ENCODE peak calls at places on chromosomes 12 and 14, in nine cellular contexts. W is fibroblast of lung, E is SK-N-SH, J is hepatocyte, M is astrocyte, B is HepG2, A is MM.1S, I is osteoblast, N is OCI-LY7. F is an unnamed sample.

GRCh38 chr12:89988156-89988555 is 279.5 kb upstream of the ATP2B1 start:
- DNase-seq in W (no peak), E (no peak), J (no peak), M (no peak), B (no peak), A (no peak), I (no peak), N (no peak), F (peak; percentile 36)

GRCh38 chr12:67692135-67692534 is 43.6 kb downstream of the DYRK2 start:
- DNase-seq in W (no peak), E (no peak), J (no peak), M (no peak), B (no peak), A (no peak), I (no peak), N (peak; percentile 30), F (no peak)

GRCh38 chr12:49043241-49043640 is 17.4 kb downstream of the KMT2D start:
- DNase-seq in W (no peak), E (no peak), J (no peak), M (no peak), B (no peak), A (no peak), I (peak; percentile 76), N (no peak), F (no peak)

GRCh38 chr12:11771895-11772502 is 122.5 kb downstream of the ETV6 start:
- DNase-seq in W (peak; percentile 80), E (no peak), J (no peak), M (peak; percentile 76), B (no peak), A (no peak), I (peak; percentile 55), N (no peak), F (no peak)

GRCh38 chr14:44961151-44961729 is 507 bp downstream of the KLHL28 start:
- DNase-seq in W (peak; percentile 70), E (peak; percentile 23), J (peak; percentile 77), M (peak; percentile 57), B (no peak), A (peak; percentile 43), I (peak; percentile 83), N (peak; percentile 63), F (peak; percentile 85)

GRCh38 chr12:123713398-123714301 is 1.5 kb downstream of the ATP6V0A2 start:
- DNase-seq in W (peak; percentile 21), E (peak; percentile 27), J (peak; percentile 46), M (peak; percentile 12), B (peak; percentile 16), A (peak; percentile 38), I (no peak), N (peak; percentile 39), F (peak; percentile 48)

GRCh38 chr14:37257651-37258050 is 59.9 kb downstream of the MIPOL1 start:
- DNase-seq in W (no peak), E (no peak), J (no peak), M (no peak), B (no peak), A (no peak), I (no peak), N (no peak), F (no peak)

GRCh38 chr14:34824256-34824655 is 50.9 kb downstream of the BAZ1A start:
- DNase-seq in W (no peak), E (no peak), J (no peak), M (no peak), B (no peak), A (no peak), I (no peak), N (no peak), F (no peak)

GRCh38 chr12:101051901-101052550 is 158.0 kb downstream of the SLC5A8 start:
- DNase-seq in W (peak; percentile 97), E (peak; percentile 5), J (peak; percentile 93), M (peak; percentile 97), B (peak; percentile 88), A (no peak), I (peak; percentile 89), N (no peak), F (peak; percentile 92)

GRCh38 chr12:48197549-48197966 is 5.5 kb downstream of the OR10AD1 start:
- DNase-seq in W (no peak), E (peak; percentile 41), J (peak; percentile 45), M (no peak), B (no peak), A (peak; percentile 61), I (no peak), N (peak; percentile 43), F (peak; percentile 74)

GRCh38 chr12:89733579-89734201 is 25.1 kb upstream of the ATP2B1 start:
- DNase-seq in W (peak; percentile 96), E (no peak), J (peak; percentile 14), M (peak; percentile 97), B (no peak), A (no peak), I (no peak), N (no peak), F (peak; percentile 89)

GRCh38 chr12:119151445-119151844 is 27.3 kb upstream of the HSPB8 start:
- DNase-seq in W (no peak), E (no peak), J (no peak), M (no peak), B (no peak), A (no peak), I (no peak), N (no peak), F (no peak)

GRCh38 chr14:54572316-54572715 is 5.4 kb downstream of the SAMD4A start:
- DNase-seq in W (no peak), E (peak; percentile 34), J (no peak), M (no peak), B (peak; percentile 41), A (peak; percentile 25), I (no peak), N (peak; percentile 36), F (peak; percentile 38)

GRCh38 chr12:9349888-9350885 is 142.0 kb upstream of the PZP start:
- DNase-seq in W (peak; percentile 32), E (no peak), J (no peak), M (peak; percentile 23), B (peak; percentile 69), A (no peak), I (peak; percentile 81), N (no peak), F (peak; percentile 48)

GRCh38 chr14:104660597-104660996 is 28.8 kb upstream of the INF2 start:
- DNase-seq in W (no peak), E (no peak), J (no peak), M (no peak), B (no peak), A (no peak), I (no peak), N (peak; percentile 87), F (no peak)

GRCh38 chr12:8687846-8688601 is 9.8 kb upstream of the RIMKLB start:
- DNase-seq in W (peak; percentile 97), E (peak; percentile 77), J (peak; percentile 81), M (peak; percentile 97), B (no peak), A (no peak), I (peak; percentile 87), N (peak; percentile 74), F (peak; percentile 81)

GRCh38 chr14:102560436-102561261 is 31.8 kb upstream of the RCOR1 start:
- DNase-seq in W (no peak), E (peak; percentile 22), J (no peak), M (no peak), B (no peak), A (no peak), I (peak; percentile 35), N (peak; percentile 73), F (no peak)

GRCh38 chr14:37864861-37865718 is 269.7 kb downstream of the TTC6 start:
- DNase-seq in W (peak; percentile 51), E (no peak), J (peak; percentile 46), M (peak; percentile 39), B (peak; percentile 100), A (no peak), I (no peak), N (no peak), F (peak; percentile 87)

GRCh38 chr12:120238839-120239445 is 26.6 kb downstream of the PXN start:
- DNase-seq in W (no peak), E (no peak), J (no peak), M (no peak), B (no peak), A (no peak), I (peak; percentile 37), N (no peak), F (no peak)
- H3K4me1 ChIP-seq in W (peaks cover 55% of the 10 kb centered on the region), E (peaks cover 36% of the 10 kb centered on the region), J (peaks cover 56% of the 10 kb centered on the region), M (peaks cover 51% of the 10 kb centered on the region), B (peaks cover 66% of the 10 kb centered on the region), A (no peaks in the 10 kb centered on the region), I (peaks cover 65% of the 10 kb centered on the region), N (peaks cover 6% of the 10 kb centered on the region), F (peaks cover 77% of the 10 kb centered on the region)

GRCh38 chr14:106792543-106792942 is 1266.2 kb downstream of the TMEM121 start:
- DNase-seq in W (no peak), E (no peak), J (no peak), M (no peak), B (no peak), A (no peak), I (no peak), N (no peak), F (no peak)
- H3K9me3 ChIP-seq in W (no peaks in the 10 kb centered on the region), E (no peaks in the 10 kb centered on the region), J (no peaks in the 10 kb centered on the region), M (no peaks in the 10 kb centered on the region), B (no peaks in the 10 kb centered on the region), A (no peaks in the 10 kb centered on the region), I (no peaks in the 10 kb centered on the region), N (no peaks in the 10 kb centered on the region), F (no peaks in the 10 kb centered on the region)

DNA sequence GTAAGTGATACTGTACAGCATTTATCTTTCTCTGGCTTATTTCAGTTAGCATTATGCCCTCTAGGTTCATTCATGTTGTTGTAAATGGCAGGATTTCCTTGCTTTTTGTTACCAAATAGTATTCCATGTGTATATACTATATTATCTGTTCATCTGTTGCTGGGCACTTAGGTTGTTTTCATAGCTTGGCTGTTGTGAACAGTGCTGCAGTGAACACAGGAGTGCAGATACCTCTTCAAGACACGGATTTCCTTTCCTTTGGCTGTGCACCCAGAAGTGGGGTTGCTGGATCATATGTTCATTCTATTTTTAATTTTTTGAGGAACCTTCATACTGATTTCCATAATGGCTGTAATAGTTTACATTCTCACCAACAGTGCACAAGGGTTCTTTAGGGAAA is 21.5 kb downstream of the EP400 start:
- DNase-seq in W (no peak), E (no peak), J (no peak), M (no peak), B (no peak), A (no peak), I (no peak), N (no peak), F (no peak)
- H3K79me2 ChIP-seq in W (peaks cover 54% of the 10 kb centered on the region), E (peaks cover 100% of the 10 kb centered on the region), J (peaks cover 92% of the 10 kb centered on the region), M (peaks cover 99% of the 10 kb centered on the region), B (peaks cover 51% of the 10 kb centered on the region), A (peaks cover 38% of the 10 kb centered on the region), I (peaks cover 96% of the 10 kb centered on the region), N (peaks cover 75% of the 10 kb centered on the region), F (peaks cover 100% of the 10 kb centered on the region)

GRCh38 chr14:100077441-100077840 is 12.2 kb downstream of the EVL start:
- DNase-seq in W (no peak), E (no peak), J (no peak), M (no peak), B (no peak), A (no peak), I (no peak), N (no peak), F (no peak)

GRCh38 chr14:100080206-100080605 is 15.0 kb downstream of the EVL start:
- DNase-seq in W (no peak), E (no peak), J (no peak), M (no peak), B (no peak), A (no peak), I (no peak), N (no peak), F (no peak)

GRCh38 chr14:100078216-100078780 is 13.1 kb downstream of the EVL start:
- DNase-seq in W (no peak), E (no peak), J (no peak), M (no peak), B (no peak), A (no peak), I (no peak), N (no peak), F (no peak)

GRCh38 chr14:100079606-100080005 is 14.4 kb downstream of the EVL start:
- DNase-seq in W (no peak), E (no peak), J (no peak), M (no peak), B (no peak), A (no peak), I (no peak), N (no peak), F (no peak)

GRCh38 chr14:100078997-100079561 is 13.9 kb downstream of the EVL start:
- DNase-seq in W (peak; percentile 73), E (peak; percentile 61), J (peak; percentile 42), M (peak; percentile 69), B (no peak), A (peak; percentile 14), I (no peak), N (no peak), F (peak; percentile 83)
- H3K4me1 ChIP-seq in W (peaks cover 10% of the 10 kb centered on the region), E (peaks cover 32% of the 10 kb centered on the region), J (peaks cover 17% of the 10 kb centered on the region), M (peaks cover 25% of the 10 kb centered on the region), B (no peaks in the 10 kb centered on the region), A (no peaks in the 10 kb centered on the region), I (peaks cover 28% of the 10 kb centered on the region), N (no peaks in the 10 kb centered on the region), F (peaks cover 23% of the 10 kb centered on the region)

F was measured in GM23248.